ENCODE peak calls at places on chromosome 12, in five cellular contexts. N, P, R, U and V are unnamed samples.
A peak's percentile ranks its signal among the peaks of the same experiment; 100 is the strongest.

GRCh38 chr12:26810330-26810729 is 22.7 kb downstream of the ITPR2 start:
- DNase-seq in N (no peak), P (peak; percentile 79), R (no peak), U (no peak), V (no peak)

GRCh38 chr12:29547151-29547561 is 49.7 kb upstream of the OVCH1 start:
- DNase-seq in N (no peak), P (no peak), R (no peak), U (no peak), V (no peak)

GRCh38 chr12:113889076-113889475 is 77.0 kb downstream of the RBM19 start:
- DNase-seq in N (no peak), P (no peak), R (peak; percentile 45), U (no peak), V (no peak)

GRCh38 chr12:95789126-95790024 is 1.2 kb downstream of the NTN4 start:
- DNase-seq in N (peak; percentile 72), P (peak; percentile 84), R (peak; percentile 54), U (no peak), V (peak; percentile 72)

GRCh38 chr12:49137476-49137875 is 6.3 kb upstream of the TUBA1B start:
- DNase-seq in N (no peak), P (no peak), R (no peak), U (no peak), V (no peak)

GRCh38 chr12:106039242-106039641 is 99.5 kb downstream of the NUAK1 start:
- DNase-seq in N (no peak), P (no peak), R (no peak), U (no peak), V (no peak)

GRCh38 chr12:26052652-26053051 is 72.2 kb downstream of the BHLHE41 start:
- DNase-seq in N (no peak), P (no peak), R (no peak), U (no peak), V (no peak)

GRCh38 chr12:56119361-56119796 is 1.3 kb downstream of the ZC3H10 start:
- DNase-seq in N (peak; percentile 94), P (peak; percentile 88), R (peak; percentile 85), U (peak; percentile 84), V (no peak)

GRCh38 chr12:16347391-16348298 is at the start of gene MGST1:
- DNase-seq in N (peak; percentile 88), P (no peak), R (peak; percentile 8), U (peak; percentile 70), V (peak; percentile 94)

GRCh38 chr12:121789233-121789781 is 4.2 kb downstream of the RHOF start:
- DNase-seq in N (no peak), P (peak; percentile 81), R (no peak), U (peak; percentile 65), V (peak; percentile 74)

GRCh38 chr12:51390457-51391046 is 654 bp downstream of the GALNT6 start:
- DNase-seq in N (no peak), P (no peak), R (no peak), U (no peak), V (no peak)

GRCh38 chr12:46585854-46586621 is 213.5 kb upstream of the SLC38A2 start:
- DNase-seq in N (peak; percentile 50), P (no peak), R (no peak), U (peak; percentile 4), V (peak; percentile 65)

GRCh38 chr12:43306066-43306465 is 245.9 kb downstream of the ADAMTS20 start:
- DNase-seq in N (peak; percentile 9), P (no peak), R (no peak), U (no peak), V (no peak)
- H3K27ac ChIP-seq in N (no peak overlapping the region), P (no peak overlapping the region), R (no peak overlapping the region), U (no peak overlapping the region), V (no peak overlapping the region)

GRCh38 chr12:97283297-97283696 is 179.3 kb upstream of the RMST start:
- DNase-seq in N (no peak), P (no peak), R (peak; percentile 4), U (peak; percentile 39), V (no peak)
- TF ChIP-seq CTCF in N (no peak), P (no peak), R (peak; percentile 22), U (peak; percentile 74), V (no peak)

DNA sequence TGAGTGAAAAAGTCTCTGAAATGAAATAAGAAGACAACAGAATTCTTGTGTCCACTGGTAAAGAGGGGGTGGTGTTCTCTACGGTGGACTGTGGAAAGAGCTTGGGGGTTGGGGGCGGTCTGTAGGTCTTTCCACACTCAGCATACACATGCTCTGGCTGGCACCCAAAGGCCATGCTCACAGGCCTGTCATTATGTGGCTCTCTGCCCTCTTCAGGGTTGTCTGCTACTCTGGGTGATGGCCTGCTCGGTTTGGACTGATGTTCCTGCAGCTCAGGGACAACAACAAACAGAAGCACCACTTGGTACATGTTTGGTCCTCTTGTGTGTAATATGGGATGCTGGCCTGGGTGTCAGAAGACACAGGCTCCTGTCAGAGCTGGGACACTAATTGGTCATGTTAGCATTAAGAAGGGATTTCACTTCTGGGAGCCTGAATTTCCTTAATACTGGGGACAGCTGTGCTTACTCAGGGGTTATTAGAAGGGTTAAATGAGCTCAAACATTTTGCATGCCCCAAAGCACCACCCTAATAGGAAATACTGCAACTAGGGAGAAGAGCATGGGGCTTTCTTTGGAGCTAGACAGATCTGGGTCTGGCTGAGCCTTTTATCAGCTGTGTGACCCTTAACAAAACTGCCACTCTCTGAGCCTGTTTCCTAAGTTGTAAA is 32.8 kb upstream of the SELPLG start:
- DNase-seq in N (no peak), P (peak; percentile 63), R (no peak), U (no peak), V (no peak)
- H3K27ac ChIP-seq in N (peak overlapping the region; percentile 29), P (no peak overlapping the region), R (peak overlapping the region; percentile 84), U (peak overlapping the region; percentile 94), V (peak overlapping the region; percentile 39)

GRCh38 chr12:79517363-79517762 is 173.4 kb downstream of the PAWR start:
- DNase-seq in N (no peak), P (no peak), R (no peak), U (no peak), V (no peak)

GRCh38 chr12:79512068-79512467 is 178.7 kb downstream of the PAWR start:
- DNase-seq in N (peak; percentile 34), P (no peak), R (no peak), U (no peak), V (no peak)

GRCh38 chr12:79515526-79515935 is 175.2 kb downstream of the PAWR start:
- DNase-seq in N (no peak), P (no peak), R (no peak), U (no peak), V (no peak)

DNA sequence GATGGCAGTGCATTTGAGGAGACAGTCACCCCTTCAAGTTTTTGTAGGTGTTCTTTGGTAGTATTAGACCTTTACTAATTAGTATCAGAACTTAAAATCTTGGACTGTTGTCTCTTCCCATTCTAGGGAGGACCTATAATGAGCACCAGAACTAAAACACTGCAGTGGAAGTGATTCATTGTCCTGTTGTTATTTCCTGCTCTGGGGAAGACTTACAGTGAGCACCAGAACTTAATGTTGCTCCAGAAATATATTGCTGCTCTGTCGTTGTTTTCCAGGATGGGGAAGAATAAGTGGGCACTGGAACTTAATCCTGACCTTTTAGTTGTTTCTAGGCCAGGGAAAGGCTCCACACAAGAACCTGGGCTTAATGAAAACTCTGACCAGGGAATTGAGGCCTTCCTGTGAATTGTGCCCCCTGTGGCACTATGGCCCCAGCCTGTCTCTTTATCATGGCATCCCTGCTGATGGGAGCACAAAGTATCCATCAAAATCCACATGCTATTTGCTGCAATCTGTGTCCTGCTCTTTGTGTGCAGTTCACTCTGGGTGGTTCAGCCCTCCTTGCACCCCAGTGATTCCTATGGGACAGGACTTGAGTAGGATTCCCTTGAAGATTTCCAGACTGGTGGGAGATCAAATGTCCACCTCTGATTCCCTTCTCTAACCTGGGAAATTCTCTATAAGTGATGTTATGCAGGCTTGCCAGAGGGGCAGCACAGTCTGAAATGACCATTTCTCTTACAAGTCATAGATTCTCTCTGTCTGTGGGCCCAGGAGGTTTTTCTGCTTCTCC is 175.8 kb downstream of the PAWR start:
- DNase-seq in N (no peak), P (no peak), R (no peak), U (no peak), V (no peak)
- TF ChIP-seq CTCF in N (no peak), P (no peak), R (no peak), U (no peak), V (no peak)

GRCh38 chr12:12033589-12034223 is 37.0 kb upstream of the BCL2L14 start:
- DNase-seq in N (no peak), P (no peak), R (no peak), U (no peak), V (no peak)
- H3K27ac ChIP-seq in N (no peak overlapping the region), P (no peak overlapping the region), R (no peak overlapping the region), U (no peak overlapping the region), V (no peak overlapping the region)